ENCODE peak calls at places on chromosomes 2 and 18, in ten cellular contexts. One of them, this sample, is unnamed.

GRCh38 chr2:26396734-26397298 is 4.9 kb upstream of the DRC1 start:
- DNase-seq in right lobe of liver: no peak
- DNase-seq in Right ventricle myocardium inferior: no peak
- DNase-seq in HuH-7.5: no peak
- DNase-seq in activated T-helper 1 cell treated with anti-CD3 and anti-CD28 coated beads, Interleukin-12 subunit alpha, Interleukin-12 subunit beta, Interleukin-2, Interleukin-4 antibody, amounts not matched to agents 30 ng/mL and 10 ng/mL and 1 ng/mL, durations not matched to agents 14 hours and 24 hours and 36 hours: peak
- DNase-seq in cardiac muscle cell: no peak
- DNase-seq in stimulated activated CD8-positive, alpha-beta memory T cell treated with anti-CD3 and anti-CD28 coated beads, Interleukin-12 subunit alpha, Interleukin-12 subunit beta, amount 100 ng/mL, for 1 hour: no peak
- DNase-seq in stimulated activated CD4-positive, alpha-beta T cell treated with anti-CD3 and anti-CD28 coated beads, Interleukin-1b, Interleukin-23, amount 100 ng/mL, for 4 hours: no peak
- DNase-seq in NCI-H1092: no peak
- DNase-seq in RPMI8226: no peak
- DNase-seq in this sample: no peak

GRCh38 chr2:199771948-199772692 is 78.9 kb downstream of the FTCDNL1 start:
- DNase-seq in RPMI8226: peak
- DNase-seq in NCI-H1092: no peak
- DNase-seq in stimulated activated CD4-positive, alpha-beta T cell treated with anti-CD3 and anti-CD28 coated beads, Interleukin-1b, Interleukin-23, amount 100 ng/mL, for 4 hours: no peak
- DNase-seq in right lobe of liver: no peak
- DNase-seq in cardiac muscle cell: no peak
- DNase-seq in activated T-helper 1 cell treated with anti-CD3 and anti-CD28 coated beads, Interleukin-12 subunit alpha, Interleukin-12 subunit beta, Interleukin-2, Interleukin-4 antibody, amounts not matched to agents 30 ng/mL and 10 ng/mL and 1 ng/mL, durations not matched to agents 14 hours and 24 hours and 36 hours: no peak
- DNase-seq in stimulated activated CD8-positive, alpha-beta memory T cell treated with anti-CD3 and anti-CD28 coated beads, Interleukin-12 subunit alpha, Interleukin-12 subunit beta, amount 100 ng/mL, for 1 hour: no peak
- DNase-seq in Right ventricle myocardium inferior: no peak
- DNase-seq in HuH-7.5: no peak
- DNase-seq in this sample: no peak

GRCh38 chr2:179486969-179487752 is 222.5 kb upstream of the SESTD1 start:
- DNase-seq in stimulated activated CD8-positive, alpha-beta memory T cell treated with anti-CD3 and anti-CD28 coated beads, Interleukin-12 subunit alpha, Interleukin-12 subunit beta, amount 100 ng/mL, for 1 hour: no peak
- DNase-seq in Right ventricle myocardium inferior: no peak
- DNase-seq in activated T-helper 1 cell treated with anti-CD3 and anti-CD28 coated beads, Interleukin-12 subunit alpha, Interleukin-12 subunit beta, Interleukin-2, Interleukin-4 antibody, amounts not matched to agents 30 ng/mL and 10 ng/mL and 1 ng/mL, durations not matched to agents 14 hours and 24 hours and 36 hours: no peak
- DNase-seq in cardiac muscle cell: no peak
- DNase-seq in RPMI8226: peak
- DNase-seq in stimulated activated CD4-positive, alpha-beta T cell treated with anti-CD3 and anti-CD28 coated beads, Interleukin-1b, Interleukin-23, amount 100 ng/mL, for 4 hours: no peak
- DNase-seq in NCI-H1092: peak
- DNase-seq in right lobe of liver: no peak
- DNase-seq in HuH-7.5: no peak
- DNase-seq in this sample: no peak

GRCh38 chr2:101119431-101119830 is 31.8 kb downstream of the TBC1D8 start:
- DNase-seq in cardiac muscle cell: no peak
- DNase-seq in stimulated activated CD4-positive, alpha-beta T cell treated with anti-CD3 and anti-CD28 coated beads, Interleukin-1b, Interleukin-23, amount 100 ng/mL, for 4 hours: no peak
- DNase-seq in right lobe of liver: peak
- DNase-seq in activated T-helper 1 cell treated with anti-CD3 and anti-CD28 coated beads, Interleukin-12 subunit alpha, Interleukin-12 subunit beta, Interleukin-2, Interleukin-4 antibody, amounts not matched to agents 30 ng/mL and 10 ng/mL and 1 ng/mL, durations not matched to agents 14 hours and 24 hours and 36 hours: no peak
- DNase-seq in HuH-7.5: no peak
- DNase-seq in RPMI8226: no peak
- DNase-seq in Right ventricle myocardium inferior: no peak
- DNase-seq in stimulated activated CD8-positive, alpha-beta memory T cell treated with anti-CD3 and anti-CD28 coated beads, Interleukin-12 subunit alpha, Interleukin-12 subunit beta, amount 100 ng/mL, for 1 hour: no peak
- DNase-seq in NCI-H1092: no peak
- DNase-seq in this sample: no peak

GRCh38 chr2:72916743-72917137 is 579 bp upstream of the EMX1 start:
- DNase-seq in activated T-helper 1 cell treated with anti-CD3 and anti-CD28 coated beads, Interleukin-12 subunit alpha, Interleukin-12 subunit beta, Interleukin-2, Interleukin-4 antibody, amounts not matched to agents 30 ng/mL and 10 ng/mL and 1 ng/mL, durations not matched to agents 14 hours and 24 hours and 36 hours: no peak
- DNase-seq in stimulated activated CD8-positive, alpha-beta memory T cell treated with anti-CD3 and anti-CD28 coated beads, Interleukin-12 subunit alpha, Interleukin-12 subunit beta, amount 100 ng/mL, for 1 hour: no peak
- DNase-seq in cardiac muscle cell: no peak
- DNase-seq in Right ventricle myocardium inferior: no peak
- DNase-seq in HuH-7.5: peak
- DNase-seq in stimulated activated CD4-positive, alpha-beta T cell treated with anti-CD3 and anti-CD28 coated beads, Interleukin-1b, Interleukin-23, amount 100 ng/mL, for 4 hours: no peak
- DNase-seq in right lobe of liver: no peak
- DNase-seq in NCI-H1092: no peak
- DNase-seq in RPMI8226: no peak
- DNase-seq in this sample: no peak

GRCh38 chr2:222993920-222994650 is 57.9 kb upstream of the KCNE4 start:
- DNase-seq in RPMI8226: no peak
- DNase-seq in activated T-helper 1 cell treated with anti-CD3 and anti-CD28 coated beads, Interleukin-12 subunit alpha, Interleukin-12 subunit beta, Interleukin-2, Interleukin-4 antibody, amounts not matched to agents 30 ng/mL and 10 ng/mL and 1 ng/mL, durations not matched to agents 14 hours and 24 hours and 36 hours: no peak
- DNase-seq in right lobe of liver: no peak
- DNase-seq in Right ventricle myocardium inferior: peak
- DNase-seq in NCI-H1092: no peak
- DNase-seq in stimulated activated CD8-positive, alpha-beta memory T cell treated with anti-CD3 and anti-CD28 coated beads, Interleukin-12 subunit alpha, Interleukin-12 subunit beta, amount 100 ng/mL, for 1 hour: no peak
- DNase-seq in cardiac muscle cell: peak
- DNase-seq in stimulated activated CD4-positive, alpha-beta T cell treated with anti-CD3 and anti-CD28 coated beads, Interleukin-1b, Interleukin-23, amount 100 ng/mL, for 4 hours: no peak
- DNase-seq in HuH-7.5: no peak
- DNase-seq in this sample: no peak

GRCh38 chr18:79962835-79963657 is 1.4 kb upstream of the HSBP1L1 start:
- DNase-seq in right lobe of liver: no peak
- DNase-seq in stimulated activated CD4-positive, alpha-beta T cell treated with anti-CD3 and anti-CD28 coated beads, Interleukin-1b, Interleukin-23, amount 100 ng/mL, for 4 hours: no peak
- DNase-seq in Right ventricle myocardium inferior: no peak
- DNase-seq in RPMI8226: no peak
- DNase-seq in stimulated activated CD8-positive, alpha-beta memory T cell treated with anti-CD3 and anti-CD28 coated beads, Interleukin-12 subunit alpha, Interleukin-12 subunit beta, amount 100 ng/mL, for 1 hour: no peak
- DNase-seq in HuH-7.5: no peak
- DNase-seq in activated T-helper 1 cell treated with anti-CD3 and anti-CD28 coated beads, Interleukin-12 subunit alpha, Interleukin-12 subunit beta, Interleukin-2, Interleukin-4 antibody, amounts not matched to agents 30 ng/mL and 10 ng/mL and 1 ng/mL, durations not matched to agents 14 hours and 24 hours and 36 hours: no peak
- DNase-seq in cardiac muscle cell: no peak
- DNase-seq in NCI-H1092: no peak
- DNase-seq in this sample: no peak

GRCh38 chr2:202172439-202173191 is 65.8 kb downstream of the SUMO1 start:
- DNase-seq in right lobe of liver: no peak
- DNase-seq in Right ventricle myocardium inferior: no peak
- DNase-seq in RPMI8226: no peak
- DNase-seq in HuH-7.5: no peak
- DNase-seq in stimulated activated CD4-positive, alpha-beta T cell treated with anti-CD3 and anti-CD28 coated beads, Interleukin-1b, Interleukin-23, amount 100 ng/mL, for 4 hours: peak
- DNase-seq in cardiac muscle cell: peak
- DNase-seq in NCI-H1092: no peak
- DNase-seq in activated T-helper 1 cell treated with anti-CD3 and anti-CD28 coated beads, Interleukin-12 subunit alpha, Interleukin-12 subunit beta, Interleukin-2, Interleukin-4 antibody, amounts not matched to agents 30 ng/mL and 10 ng/mL and 1 ng/mL, durations not matched to agents 14 hours and 24 hours and 36 hours: peak
- DNase-seq in stimulated activated CD8-positive, alpha-beta memory T cell treated with anti-CD3 and anti-CD28 coated beads, Interleukin-12 subunit alpha, Interleukin-12 subunit beta, amount 100 ng/mL, for 1 hour: no peak
- DNase-seq in this sample: no peak